ENCODE peak calls at places on chromosomes 6 and 20, in seven cellular contexts. V, D, A, W, I, N and C are unnamed samples.
A peak's percentile ranks its signal among the peaks of the same experiment; 100 is the strongest.

GRCh38 chr6:3228791-3229565 is 1.5 kb upstream of the TUBB2B start:
- DNase-seq in W (peak; percentile 53), I (peak; percentile 31), D (no peak), V (peak; percentile 87), A (no peak), N (no peak), C (no peak)

GRCh38 chr6:6875818-6876470 is 231.8 kb upstream of the RREB1 start:
- DNase-seq in V (no peak), A (no peak), N (peak; percentile 79), D (peak; percentile 75), I (no peak), W (no peak), C (peak; percentile 89)

GRCh38 chr6:10268661-10269060 is 146.2 kb downstream of the TFAP2A start:
- DNase-seq in A (no peak), D (no peak), I (no peak), W (no peak), N (no peak), V (no peak), C (no peak)

GRCh38 chr6:31582230-31582601 is at the start of gene LTB:
- DNase-seq in V (peak; percentile 81), A (no peak), W (no peak), D (no peak), I (peak; percentile 55), N (no peak), C (no peak)

GRCh38 chr6:168992696-168993185 is 260.9 kb downstream of the THBS2 start:
- DNase-seq in W (no peak), D (no peak), N (no peak), I (no peak), A (no peak), V (no peak), C (no peak)

GRCh38 chr20:45965169-45966002 is 6.6 kb downstream of the ZNF335 start:
- DNase-seq in N (no peak), W (no peak), I (no peak), V (peak; percentile 80), A (no peak), D (no peak), C (no peak)

GRCh38 chr6:6008648-6009421 is 2.1 kb upstream of the NRN1 start:
- DNase-seq in V (peak; percentile 97), A (peak; percentile 70), D (no peak), N (no peak), I (peak; percentile 71), W (peak; percentile 90), C (no peak)

GRCh38 chr6:127338936-127339335 is 4.5 kb downstream of the ECHDC1 start:
- DNase-seq in V (no peak), W (no peak), D (no peak), N (no peak), I (no peak), A (no peak), C (no peak)

GRCh38 chr20:5590899-5591298 is 159.3 kb upstream of the SHLD1 start:
- DNase-seq in W (no peak), V (no peak), D (no peak), N (no peak), I (no peak), A (no peak), C (no peak)

GRCh38 chr6:154414021-154414813 is 57.6 kb upstream of the IPCEF1 start:
- DNase-seq in D (no peak), V (no peak), I (no peak), A (no peak), N (no peak), W (no peak), C (no peak)

GRCh38 chr6:74410630-74411029 is 714.6 kb downstream of the CD109 start:
- DNase-seq in W (no peak), A (no peak), N (peak; percentile 47), I (no peak), D (no peak), V (no peak), C (peak; percentile 62)

GRCh38 chr20:45745015-45745414 is 22.9 kb downstream of the SPINT4 start:
- DNase-seq in V (no peak), W (no peak), D (no peak), I (no peak), A (no peak), N (no peak), C (no peak)

GRCh38 chr6:150167479-150167873 is 24.6 kb downstream of the PPP1R14C start:
- DNase-seq in D (no peak), V (no peak), I (no peak), N (no peak), A (no peak), W (peak; percentile 37), C (no peak)

GRCh38 chr20:47027456-47027855 is 132.8 kb downstream of the EYA2 start:
- DNase-seq in V (no peak), I (no peak), D (no peak), A (no peak), N (no peak), W (no peak), C (no peak)

GRCh38 chr20:63172726-63173125 is 43.2 kb downstream of the YTHDF1 start:
- DNase-seq in D (no peak), W (no peak), A (no peak), V (no peak), N (no peak), I (no peak), C (no peak)

GRCh38 chr6:109872968-109873545 is 105.1 kb upstream of the GPR6 start:
- DNase-seq in V (peak; percentile 58), I (no peak), D (no peak), W (no peak), A (no peak), N (no peak), C (no peak)

GRCh38 chr6:4778086-4778485 is 1.9 kb downstream of the CDYL start:
- DNase-seq in A (no peak), I (no peak), V (no peak), W (no peak), D (no peak), N (no peak), C (no peak)

GRCh38 chr6:32252326-32253009 is 28.6 kb upstream of the NOTCH4 start:
- DNase-seq in D (no peak), V (no peak), A (no peak), I (no peak), N (no peak), W (no peak), C (no peak)

GRCh38 chr20:20820780-20821495 is 108.5 kb upstream of the RALGAPA2 start:
- DNase-seq in W (no peak), D (no peak), A (no peak), N (no peak), V (no peak), I (no peak), C (no peak)

GRCh38 chr6:139325003-139325600 is 33.3 kb upstream of the TXLNB start:
- DNase-seq in D (no peak), I (no peak), N (no peak), V (no peak), W (no peak), A (no peak), C (no peak)

GRCh38 chr6:96223695-96224094 is 207.9 kb downstream of the FUT9 start:
- DNase-seq in V (no peak), D (no peak), W (no peak), I (no peak), N (no peak), A (no peak), C (no peak)

GRCh38 chr6:111625099-111625416 is 19.4 kb upstream of the TRAF3IP2 start:
- DNase-seq in I (no peak), V (peak; percentile 68), W (no peak), A (no peak), D (no peak), N (no peak), C (no peak)

GRCh38 chr6:138774370-138774769 is 801 bp downstream of the CCDC28A start:
- DNase-seq in N (no peak), V (no peak), A (no peak), D (no peak), W (no peak), I (no peak), C (no peak)

GRCh38 chr6:31203345-31203979 is 33.0 kb upstream of the POU5F1 start:
- DNase-seq in N (no peak), V (no peak), I (peak; percentile 55), A (no peak), W (no peak), D (peak; percentile 26), C (no peak)

GRCh38 chr6:149233056-149233715 is 84.3 kb upstream of the TAB2 start:
- DNase-seq in I (peak; percentile 57), W (no peak), N (peak; percentile 63), V (no peak), D (peak; percentile 86), A (no peak), C (peak; percentile 88)

GRCh38 chr6:108029226-108029921 is 45.2 kb downstream of the OSTM1 start:
- DNase-seq in D (no peak), I (no peak), A (no peak), W (no peak), V (no peak), N (no peak), C (no peak)

GRCh38 chr20:39893013-39893685 is 795.9 kb downstream of the MAFB start:
- DNase-seq in V (no peak), W (no peak), D (peak; percentile 11), A (no peak), I (no peak), N (peak; percentile 38), C (no peak)

GRCh38 chr6:109455161-109455501 is 441 bp downstream of the MICAL1 start:
- DNase-seq in V (peak; percentile 89), W (no peak), A (no peak), D (no peak), I (no peak), N (no peak), C (no peak)

GRCh38 chr6:113632220-113632864 is 224.8 kb upstream of the MARCKS start:
- DNase-seq in W (no peak), I (no peak), D (peak; percentile 96), A (peak; percentile 58), N (peak; percentile 52), V (peak; percentile 87), C (peak; percentile 86)

GRCh38 chr6:140897804-140898573 is 1234.7 kb upstream of the GJE1 start:
- DNase-seq in V (no peak), D (no peak), W (no peak), I (no peak), A (no peak), N (no peak), C (no peak)

GRCh38 chr20:4041748-4042411 is 26.5 kb upstream of the RNF24 start:
- DNase-seq in A (peak; percentile 98), V (no peak), I (no peak), D (peak; percentile 99), W (no peak), N (no peak), C (peak; percentile 97)
- H3K4me3 ChIP-seq in A (peak overlapping the region; percentile 19), V (no peak overlapping the region), I (no peak overlapping the region), D (no peak overlapping the region), W (no peak overlapping the region), N (no peak overlapping the region), C (no peak overlapping the region)

GRCh38 chr6:73028124-73028766 is 197.1 kb downstream of the KHDC1L start:
- DNase-seq in W (no peak), A (no peak), D (no peak), I (no peak), V (no peak), N (no peak), C (no peak)
- H3K4me3 ChIP-seq in W (no peak overlapping the region), A (no peak overlapping the region), D (no peak overlapping the region), I (no peak overlapping the region), V (no peak overlapping the region), N (no peak overlapping the region), C (no peak overlapping the region)

GRCh38 chr20:34312544-34313217 is 9.5 kb upstream of the AHCY start:
- DNase-seq in V (peak; percentile 96), I (peak; percentile 83), D (peak; percentile 87), W (peak; percentile 91), N (no peak), A (peak; percentile 91), C (peak; percentile 41)
- H3K4me3 ChIP-seq in V (no peak overlapping the region), I (no peak overlapping the region), D (peak overlapping the region; percentile 19), W (no peak overlapping the region), N (peak overlapping the region; percentile 51), A (no peak overlapping the region), C (peak overlapping the region; percentile 34)

GRCh38 chr6:27592481-27593199 is 119.7 kb upstream of the ZNF184 start:
- DNase-seq in N (peak; percentile 81), D (peak; percentile 62), A (no peak), W (peak; percentile 40), I (peak; percentile 58), V (no peak), C (no peak)
- H3K4me3 ChIP-seq in N (peak overlapping the region; percentile 43), D (peak overlapping the region; percentile 48), A (no peak overlapping the region), W (peak overlapping the region; percentile 48), I (no peak overlapping the region), V (no peak overlapping the region), C (peak overlapping the region; percentile 20)